ENCODE peak calls at places on chromosomes 13 and 19, in eight cellular contexts. One of them, this sample, is unnamed.

GRCh38 chr13:85228692-85229091 is 570.5 kb downstream of the SLITRK6 start:
- DNase-seq in transverse colon: no peak
- DNase-seq in left ventricle myocardium inferior: no peak
- DNase-seq in PC-9: no peak
- DNase-seq in neural progenitor cell: no peak
- DNase-seq in IMR-90: no peak
- DNase-seq in HCT116: no peak
- DNase-seq in thyroid gland: no peak
- DNase-seq in this sample: no peak

GRCh38 chr19:55418185-55418584 is 10.6 kb upstream of the UBE2S start:
- DNase-seq in IMR-90: peak; percentile 91
- DNase-seq in PC-9: peak; percentile 74
- DNase-seq in left ventricle myocardium inferior: no peak
- DNase-seq in transverse colon: peak; percentile 64
- DNase-seq in thyroid gland: peak; percentile 69
- DNase-seq in HCT116: peak; percentile 74
- DNase-seq in neural progenitor cell: peak; percentile 86
- DNase-seq in this sample: no peak

GRCh38 chr19:33699754-33700407 is 78.1 kb downstream of the CHST8 start:
- DNase-seq in HCT116: no peak
- DNase-seq in PC-9: no peak
- DNase-seq in thyroid gland: no peak
- DNase-seq in neural progenitor cell: no peak
- DNase-seq in transverse colon: no peak
- DNase-seq in left ventricle myocardium inferior: no peak
- DNase-seq in IMR-90: no peak
- DNase-seq in this sample: no peak

GRCh38 chr13:23679214-23679613 is 109.0 kb downstream of the TNFRSF19 start:
- DNase-seq in IMR-90: peak; percentile 90
- DNase-seq in PC-9: no peak
- DNase-seq in left ventricle myocardium inferior: no peak
- DNase-seq in thyroid gland: no peak
- DNase-seq in neural progenitor cell: no peak
- DNase-seq in transverse colon: no peak
- DNase-seq in HCT116: no peak
- DNase-seq in this sample: no peak

GRCh38 chr19:31351212-31352193 is 2.3 kb upstream of the TSHZ3 start:
- DNase-seq in left ventricle myocardium inferior: peak; percentile 44
- DNase-seq in neural progenitor cell: peak; percentile 68
- DNase-seq in transverse colon: peak; percentile 31
- DNase-seq in PC-9: no peak
- DNase-seq in thyroid gland: peak; percentile 46
- DNase-seq in IMR-90: peak; percentile 63
- DNase-seq in HCT116: no peak
- DNase-seq in this sample: peak; percentile 82

GRCh38 chr19:35142531-35143230 is 374 bp upstream of the FXYD7 start:
- DNase-seq in thyroid gland: no peak
- DNase-seq in transverse colon: peak; percentile 67
- DNase-seq in IMR-90: no peak
- DNase-seq in PC-9: peak; percentile 69
- DNase-seq in neural progenitor cell: peak; percentile 84
- DNase-seq in HCT116: no peak
- DNase-seq in left ventricle myocardium inferior: peak; percentile 40
- DNase-seq in this sample: no peak

GRCh38 chr19:46513461-46514236 is 18.0 kb upstream of the PNMA8B start:
- DNase-seq in thyroid gland: peak; percentile 80
- DNase-seq in IMR-90: peak; percentile 51
- DNase-seq in transverse colon: peak; percentile 83
- DNase-seq in neural progenitor cell: peak; percentile 93
- DNase-seq in left ventricle myocardium inferior: peak; percentile 78
- DNase-seq in PC-9: peak; percentile 76
- DNase-seq in HCT116: peak; percentile 62
- DNase-seq in this sample: peak; percentile 76

GRCh38 chr19:54558339-54558738 is 15.3 kb upstream of the LILRA2 start:
- DNase-seq in IMR-90: no peak
- DNase-seq in thyroid gland: no peak
- DNase-seq in PC-9: no peak
- DNase-seq in HCT116: no peak
- DNase-seq in left ventricle myocardium inferior: no peak
- DNase-seq in neural progenitor cell: no peak
- DNase-seq in transverse colon: no peak
- DNase-seq in this sample: no peak

GRCh38 chr19:22606954-22607652 is 27.0 kb upstream of the ZNF492 start:
- DNase-seq in thyroid gland: no peak
- DNase-seq in transverse colon: no peak
- DNase-seq in PC-9: no peak
- DNase-seq in IMR-90: no peak
- DNase-seq in HCT116: no peak
- DNase-seq in left ventricle myocardium inferior: no peak
- DNase-seq in neural progenitor cell: no peak
- DNase-seq in this sample: no peak

GRCh38 chr19:1905071-1905862 is at the start of the genes ADAT3 and SCAMP4:
- DNase-seq in HCT116: peak; percentile 98
- DNase-seq in PC-9: peak; percentile 96
- DNase-seq in thyroid gland: peak; percentile 99
- DNase-seq in transverse colon: peak; percentile 99
- DNase-seq in neural progenitor cell: peak; percentile 99
- DNase-seq in left ventricle myocardium inferior: peak; percentile 100
- DNase-seq in IMR-90: peak; percentile 99
- DNase-seq in this sample: peak; percentile 100

GRCh38 chr13:38530492-38530891 is 156.4 kb upstream of the FREM2 start:
- DNase-seq in HCT116: no peak
- DNase-seq in left ventricle myocardium inferior: no peak
- DNase-seq in PC-9: no peak
- DNase-seq in transverse colon: no peak
- DNase-seq in IMR-90: peak; percentile 1
- DNase-seq in thyroid gland: no peak
- DNase-seq in neural progenitor cell: no peak
- DNase-seq in this sample: no peak

GRCh38 chr19:19900124-19900523 is 622 bp upstream of the ZNF93 start:
- DNase-seq in transverse colon: no peak
- DNase-seq in PC-9: no peak
- DNase-seq in left ventricle myocardium inferior: no peak
- DNase-seq in IMR-90: peak; percentile 75
- DNase-seq in thyroid gland: no peak
- DNase-seq in HCT116: no peak
- DNase-seq in neural progenitor cell: no peak
- DNase-seq in this sample: no peak

GRCh38 chr13:65656740-65657329 is 1573.3 kb downstream of the PCDH9 start:
- DNase-seq in neural progenitor cell: no peak
- DNase-seq in left ventricle myocardium inferior: no peak
- DNase-seq in transverse colon: no peak
- DNase-seq in HCT116: no peak
- DNase-seq in IMR-90: peak; percentile 30
- DNase-seq in thyroid gland: no peak
- DNase-seq in PC-9: no peak
- DNase-seq in this sample: no peak

GRCh38 chr19:19820774-19821315 is 705 bp downstream of the ZNF506 start:
- DNase-seq in PC-9: no peak
- DNase-seq in left ventricle myocardium inferior: no peak
- DNase-seq in IMR-90: no peak
- DNase-seq in thyroid gland: peak; percentile 8
- DNase-seq in HCT116: no peak
- DNase-seq in neural progenitor cell: no peak
- DNase-seq in transverse colon: no peak
- DNase-seq in this sample: no peak

GRCh38 chr13:96460571-96460970 is 370.7 kb downstream of the HS6ST3 start:
- DNase-seq in thyroid gland: peak; percentile 18
- DNase-seq in IMR-90: no peak
- DNase-seq in HCT116: no peak
- DNase-seq in transverse colon: no peak
- DNase-seq in neural progenitor cell: no peak
- DNase-seq in PC-9: no peak
- DNase-seq in left ventricle myocardium inferior: no peak
- DNase-seq in this sample: no peak

GRCh38 chr19:55283548-55284393 is at the start of gene BRSK1:
- DNase-seq in IMR-90: peak; percentile 61
- DNase-seq in PC-9: peak; percentile 34
- DNase-seq in thyroid gland: no peak
- DNase-seq in HCT116: peak; percentile 26
- DNase-seq in neural progenitor cell: peak; percentile 92
- DNase-seq in transverse colon: peak; percentile 60
- DNase-seq in left ventricle myocardium inferior: peak; percentile 60
- DNase-seq in this sample: no peak

GRCh38 chr13:28161370-28161769 is 23.0 kb downstream of the PAN3 start:
- DNase-seq in PC-9: no peak
- DNase-seq in neural progenitor cell: peak; percentile 59
- DNase-seq in IMR-90: peak; percentile 36
- DNase-seq in HCT116: no peak
- DNase-seq in transverse colon: peak; percentile 24
- DNase-seq in left ventricle myocardium inferior: no peak
- DNase-seq in thyroid gland: no peak
- DNase-seq in this sample: no peak

GRCh38 chr13:99230991-99231390 is 27.2 kb downstream of the GPR18 start:
- DNase-seq in thyroid gland: no peak
- DNase-seq in IMR-90: no peak
- DNase-seq in PC-9: no peak
- DNase-seq in neural progenitor cell: no peak
- DNase-seq in transverse colon: no peak
- DNase-seq in left ventricle myocardium inferior: no peak
- DNase-seq in HCT116: no peak
- DNase-seq in this sample: no peak
- H3K4me1 ChIP-seq in thyroid gland: peaks cover 9% of the 10 kb centered on the region
- H3K4me1 ChIP-seq in IMR-90: peaks cover 16% of the 10 kb centered on the region
- H3K4me1 ChIP-seq in PC-9: peaks cover 31% of the 10 kb centered on the region
- H3K4me1 ChIP-seq in neural progenitor cell: peaks cover 3% of the 10 kb centered on the region
- H3K4me1 ChIP-seq in transverse colon: peaks cover 12% of the 10 kb centered on the region
- H3K4me1 ChIP-seq in left ventricle myocardium inferior: peaks cover 73% of the 10 kb centered on the region
- H3K4me1 ChIP-seq in HCT116: peaks cover 11% of the 10 kb centered on the region
- H3K4me1 ChIP-seq in this sample: peaks cover 49% of the 10 kb centered on the region

GRCh38 chr13:73367886-73368285 is 309.1 kb downstream of the KLF5 start:
- DNase-seq in left ventricle myocardium inferior: no peak
- DNase-seq in PC-9: no peak
- DNase-seq in neural progenitor cell: no peak
- DNase-seq in IMR-90: no peak
- DNase-seq in thyroid gland: no peak
- DNase-seq in HCT116: no peak
- DNase-seq in transverse colon: no peak
- DNase-seq in this sample: no peak

GRCh38 chr13:73370066-73370465 is 311.3 kb downstream of the KLF5 start:
- DNase-seq in transverse colon: no peak
- DNase-seq in thyroid gland: no peak
- DNase-seq in neural progenitor cell: no peak
- DNase-seq in PC-9: no peak
- DNase-seq in IMR-90: no peak
- DNase-seq in left ventricle myocardium inferior: no peak
- DNase-seq in HCT116: no peak
- DNase-seq in this sample: no peak

GRCh38 chr13:73369095-73369494 is 310.3 kb downstream of the KLF5 start:
- DNase-seq in HCT116: no peak
- DNase-seq in IMR-90: no peak
- DNase-seq in PC-9: peak; percentile 4
- DNase-seq in thyroid gland: no peak
- DNase-seq in neural progenitor cell: no peak
- DNase-seq in transverse colon: no peak
- DNase-seq in left ventricle myocardium inferior: no peak
- DNase-seq in this sample: no peak

GRCh38 chr13:73366241-73366640 is 307.4 kb downstream of the KLF5 start:
- DNase-seq in neural progenitor cell: no peak
- DNase-seq in IMR-90: no peak
- DNase-seq in PC-9: no peak
- DNase-seq in HCT116: no peak
- DNase-seq in thyroid gland: no peak
- DNase-seq in left ventricle myocardium inferior: no peak
- DNase-seq in transverse colon: no peak
- DNase-seq in this sample: no peak

DNA sequence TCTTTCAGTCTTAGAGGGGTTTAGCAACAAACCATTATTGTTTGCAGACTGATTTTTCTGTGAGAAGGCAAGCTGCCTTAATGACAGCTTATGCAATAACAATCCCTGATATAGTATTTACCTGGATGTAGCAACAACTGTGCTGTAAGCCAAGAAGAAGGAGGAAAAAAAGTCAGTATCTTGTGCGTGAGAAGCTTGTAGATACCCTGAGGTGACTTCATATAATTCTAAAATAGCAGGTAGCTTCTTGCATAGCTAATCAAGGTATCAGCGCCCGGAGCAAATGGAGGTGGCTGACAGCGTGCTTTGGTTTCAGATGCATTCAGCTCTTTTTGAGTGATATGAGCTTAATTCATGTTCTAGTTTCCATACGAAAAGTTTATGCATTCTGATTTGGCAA is 309.8 kb downstream of the KLF5 start:
- DNase-seq in transverse colon: no peak
- DNase-seq in IMR-90: no peak
- DNase-seq in neural progenitor cell: no peak
- DNase-seq in left ventricle myocardium inferior: no peak
- DNase-seq in thyroid gland: no peak
- DNase-seq in HCT116: no peak
- DNase-seq in PC-9: peak; percentile 17
- DNase-seq in this sample: no peak
- H3K27ac ChIP-seq in transverse colon: no peak overlapping the region
- H3K27ac ChIP-seq in IMR-90: no peak overlapping the region
- H3K27ac ChIP-seq in neural progenitor cell: no peak overlapping the region
- H3K27ac ChIP-seq in left ventricle myocardium inferior: no peak overlapping the region
- H3K27ac ChIP-seq in thyroid gland: no peak overlapping the region
- H3K27ac ChIP-seq in HCT116: no peak overlapping the region
- H3K27ac ChIP-seq in PC-9: peak overlapping the region; percentile 96
- H3K27ac ChIP-seq in this sample: no peak overlapping the region

GRCh38 chr13:21060827-21061076 is 634 bp downstream of the LATS2 start:
- DNase-seq in thyroid gland: no peak
- DNase-seq in neural progenitor cell: no peak
- DNase-seq in IMR-90: no peak
- DNase-seq in PC-9: no peak
- DNase-seq in HCT116: no peak
- DNase-seq in left ventricle myocardium inferior: peak; percentile 60
- DNase-seq in transverse colon: no peak
- DNase-seq in this sample: no peak

GRCh38 chr13:21058361-21058760 is 3.0 kb downstream of the LATS2 start:
- DNase-seq in PC-9: no peak
- DNase-seq in IMR-90: no peak
- DNase-seq in neural progenitor cell: no peak
- DNase-seq in transverse colon: no peak
- DNase-seq in thyroid gland: no peak
- DNase-seq in HCT116: no peak
- DNase-seq in left ventricle myocardium inferior: no peak
- DNase-seq in this sample: no peak

GRCh38 chr13:21060063-21060826 is 1.1 kb downstream of the LATS2 start:
- DNase-seq in neural progenitor cell: peak; percentile 61
- DNase-seq in left ventricle myocardium inferior: peak; percentile 63
- DNase-seq in IMR-90: peak; percentile 51
- DNase-seq in PC-9: no peak
- DNase-seq in transverse colon: peak; percentile 25
- DNase-seq in thyroid gland: peak; percentile 66
- DNase-seq in HCT116: no peak
- DNase-seq in this sample: peak; percentile 88

GRCh38 chr13:21063031-21063430 is 1.6 kb upstream of the LATS2 start:
- DNase-seq in left ventricle myocardium inferior: no peak
- DNase-seq in neural progenitor cell: no peak
- DNase-seq in PC-9: no peak
- DNase-seq in HCT116: no peak
- DNase-seq in IMR-90: no peak
- DNase-seq in transverse colon: no peak
- DNase-seq in thyroid gland: no peak
- DNase-seq in this sample: no peak

GRCh38 chr13:21061077-21061945 is at the start of gene LATS2:
- DNase-seq in thyroid gland: peak; percentile 97
- DNase-seq in neural progenitor cell: peak; percentile 98
- DNase-seq in IMR-90: peak; percentile 94
- DNase-seq in PC-9: peak; percentile 90
- DNase-seq in transverse colon: peak; percentile 96
- DNase-seq in HCT116: peak; percentile 82
- DNase-seq in left ventricle myocardium inferior: peak; percentile 99
- DNase-seq in this sample: peak; percentile 96
- TF ChIP-seq CTCF in thyroid gland: peak; percentile 65
- TF ChIP-seq CTCF in neural progenitor cell: no peak
- TF ChIP-seq CTCF in IMR-90: peak; percentile 20
- TF ChIP-seq CTCF in PC-9: no peak
- TF ChIP-seq CTCF in transverse colon: peak; percentile 2
- TF ChIP-seq CTCF in HCT116: no peak
- TF ChIP-seq CTCF in left ventricle myocardium inferior: peak; percentile 53
- TF ChIP-seq CTCF in this sample: peak; percentile 18

GRCh38 chr19:15251010-15251748 is 18.9 kb upstream of the EPHX3 start:
- DNase-seq in IMR-90: peak; percentile 85
- DNase-seq in transverse colon: no peak
- DNase-seq in HCT116: no peak
- DNase-seq in thyroid gland: no peak
- DNase-seq in neural progenitor cell: no peak
- DNase-seq in PC-9: no peak
- DNase-seq in left ventricle myocardium inferior: no peak
- DNase-seq in this sample: no peak
- H3K4me1 ChIP-seq in IMR-90: peaks cover 50% of the 10 kb centered on the region
- H3K4me1 ChIP-seq in transverse colon: peaks cover 42% of the 10 kb centered on the region
- H3K4me1 ChIP-seq in HCT116: peaks cover 28% of the 10 kb centered on the region
- H3K4me1 ChIP-seq in thyroid gland: peaks cover 62% of the 10 kb centered on the region
- H3K4me1 ChIP-seq in neural progenitor cell: peaks cover 16% of the 10 kb centered on the region
- H3K4me1 ChIP-seq in PC-9: peaks cover 39% of the 10 kb centered on the region
- H3K4me1 ChIP-seq in left ventricle myocardium inferior: peaks cover 87% of the 10 kb centered on the region
- H3K4me1 ChIP-seq in this sample: peaks cover 45% of the 10 kb centered on the region

This sample was measured in left lung.